ENCODE peak calls at places on chromosome 11, in eight cellular contexts. S, Z, B, L, R, O, F and X are unnamed samples.
A peak's percentile ranks its signal among the peaks of the same experiment; 100 is the strongest.

GRCh38 chr11:34206598-34207300 is 101.3 kb downstream of the NAT10 start:
- DNase-seq in S (no peak), F (no peak), B (no peak), O (no peak), L (no peak), R (peak; percentile 55), Z (no peak), X (no peak)

GRCh38 chr11:3877252-3878035 is 22.0 kb downstream of the STIM1 start:
- DNase-seq in O (no peak), Z (no peak), F (no peak), B (no peak), R (peak; percentile 25), L (no peak), S (no peak), X (no peak)

GRCh38 chr11:106585061-106585460 is 433.2 kb downstream of the GUCY1A2 start:
- DNase-seq in S (peak; percentile 20), F (no peak), B (peak; percentile 33), L (no peak), O (no peak), Z (peak; percentile 51), R (peak; percentile 59), X (no peak)

GRCh38 chr11:12175694-12176241 is 65.4 kb downstream of the MICAL2 start:
- DNase-seq in S (peak; percentile 98), B (no peak), R (no peak), Z (peak; percentile 97), L (no peak), F (peak; percentile 81), O (no peak), X (no peak)

GRCh38 chr11:119460582-119460981 is 37.6 kb upstream of the THY1 start:
- DNase-seq in L (no peak), O (no peak), R (no peak), Z (peak; percentile 97), F (no peak), B (no peak), S (peak; percentile 62), X (no peak)

GRCh38 chr11:126485021-126485781 is 129.7 kb downstream of the ST3GAL4 start:
- DNase-seq in R (no peak), S (peak; percentile 40), Z (peak; percentile 81), B (no peak), F (no peak), L (no peak), O (no peak), X (no peak)

GRCh38 chr11:92717240-92717639 is 252.2 kb upstream of the MTNR1B start:
- DNase-seq in Z (no peak), O (no peak), F (no peak), B (no peak), S (no peak), R (no peak), L (no peak), X (no peak)

GRCh38 chr11:92104349-92104748 is 120.3 kb upstream of the FAT3 start:
- DNase-seq in F (no peak), B (no peak), S (no peak), Z (no peak), L (no peak), O (no peak), R (peak; percentile 14), X (no peak)

GRCh38 chr11:92224394-92225205 is at the start of gene FAT3:
- DNase-seq in F (no peak), R (peak; percentile 91), L (peak; percentile 53), S (peak; percentile 80), O (no peak), B (no peak), Z (peak; percentile 41), X (no peak)

GRCh38 chr11:114034956-114035355 is 24.6 kb upstream of the ZBTB16 start:
- DNase-seq in S (no peak), L (no peak), O (no peak), R (no peak), Z (no peak), B (no peak), F (no peak), X (no peak)

GRCh38 chr11:1310772-1311468 is 1.5 kb upstream of the TOLLIP start:
- DNase-seq in F (no peak), R (no peak), Z (no peak), L (no peak), O (no peak), B (no peak), S (no peak), X (peak; percentile 43)

GRCh38 chr11:17554487-17554886 is 7.4 kb downstream of the OTOG start:
- DNase-seq in O (no peak), L (no peak), R (no peak), F (no peak), B (no peak), S (no peak), Z (no peak), X (no peak)

GRCh38 chr11:267491-267994 is 10.7 kb upstream of the NLRP6 start:
- DNase-seq in S (no peak), F (no peak), Z (no peak), B (peak; percentile 78), O (peak; percentile 45), L (peak; percentile 84), R (no peak), X (peak; percentile 60)

GRCh38 chr11:84780689-84781293 is 846.4 kb downstream of the DLG2 start:
- DNase-seq in F (peak; percentile 12), O (no peak), L (no peak), Z (peak; percentile 15), S (peak; percentile 39), R (peak; percentile 34), B (peak; percentile 6), X (no peak)

GRCh38 chr11:12167098-12167999 is 57.0 kb downstream of the MICAL2 start:
- DNase-seq in S (peak; percentile 96), B (peak; percentile 94), L (no peak), Z (peak; percentile 97), F (peak; percentile 95), O (no peak), R (no peak), X (no peak)

GRCh38 chr11:121291896-121292502 is 572 bp upstream of the SC5D start:
- DNase-seq in R (no peak), F (no peak), L (no peak), S (peak; percentile 13), Z (peak; percentile 5), B (peak; percentile 37), O (no peak), X (no peak)

GRCh38 chr11:8220261-8221024 is 43.2 kb downstream of the LMO1 start:
- DNase-seq in F (no peak), S (no peak), B (no peak), Z (no peak), O (no peak), R (no peak), L (no peak), X (no peak)

GRCh38 chr11:35491231-35491871 is 34.1 kb downstream of the PAMR1 start:
- DNase-seq in R (no peak), L (no peak), Z (peak; percentile 96), B (no peak), O (no peak), S (peak; percentile 98), F (no peak), X (no peak)

GRCh38 chr11:44463751-44464150 is 101.7 kb upstream of the CD82 start:
- DNase-seq in R (no peak), Z (no peak), B (no peak), L (no peak), F (no peak), S (no peak), O (no peak), X (no peak)

GRCh38 chr11:25065711-25066110 is 568.9 kb downstream of the LUZP2 start:
- DNase-seq in O (no peak), R (no peak), S (peak; percentile 94), Z (peak; percentile 78), B (no peak), L (no peak), F (no peak), X (no peak)

GRCh38 chr11:85843929-85844328 is 11.3 kb upstream of the CCDC83 start:
- DNase-seq in L (no peak), S (no peak), R (no peak), Z (no peak), B (no peak), F (no peak), O (no peak), X (no peak)

GRCh38 chr11:17734418-17734911 is at the start of gene KCNC1:
- DNase-seq in B (no peak), Z (peak; percentile 34), F (no peak), L (no peak), R (peak; percentile 90), S (peak; percentile 53), O (no peak), X (no peak)

GRCh38 chr11:67160045-67160444 is 41.0 kb downstream of the KDM2A start:
- DNase-seq in F (no peak), O (no peak), Z (no peak), S (no peak), L (no peak), R (peak; percentile 22), B (no peak), X (no peak)
- H3K27ac ChIP-seq in F (no peak overlapping the region), O (no peak overlapping the region), Z (no peak overlapping the region), S (no peak overlapping the region), L (no peak overlapping the region), R (no peak overlapping the region), B (no peak overlapping the region), X (no peak overlapping the region)

GRCh38 chr11:37333345-37333744 is 735.3 kb upstream of the RAG2 start:
- DNase-seq in B (no peak), S (no peak), L (no peak), F (no peak), Z (no peak), R (no peak), O (no peak), X (no peak)
- H3K4me3 ChIP-seq in B (no peak overlapping the region), S (no peak overlapping the region), L (no peak overlapping the region), F (no peak overlapping the region), Z (no peak overlapping the region), R (no peak overlapping the region), O (no peak overlapping the region), X (no peak overlapping the region)

DNA sequence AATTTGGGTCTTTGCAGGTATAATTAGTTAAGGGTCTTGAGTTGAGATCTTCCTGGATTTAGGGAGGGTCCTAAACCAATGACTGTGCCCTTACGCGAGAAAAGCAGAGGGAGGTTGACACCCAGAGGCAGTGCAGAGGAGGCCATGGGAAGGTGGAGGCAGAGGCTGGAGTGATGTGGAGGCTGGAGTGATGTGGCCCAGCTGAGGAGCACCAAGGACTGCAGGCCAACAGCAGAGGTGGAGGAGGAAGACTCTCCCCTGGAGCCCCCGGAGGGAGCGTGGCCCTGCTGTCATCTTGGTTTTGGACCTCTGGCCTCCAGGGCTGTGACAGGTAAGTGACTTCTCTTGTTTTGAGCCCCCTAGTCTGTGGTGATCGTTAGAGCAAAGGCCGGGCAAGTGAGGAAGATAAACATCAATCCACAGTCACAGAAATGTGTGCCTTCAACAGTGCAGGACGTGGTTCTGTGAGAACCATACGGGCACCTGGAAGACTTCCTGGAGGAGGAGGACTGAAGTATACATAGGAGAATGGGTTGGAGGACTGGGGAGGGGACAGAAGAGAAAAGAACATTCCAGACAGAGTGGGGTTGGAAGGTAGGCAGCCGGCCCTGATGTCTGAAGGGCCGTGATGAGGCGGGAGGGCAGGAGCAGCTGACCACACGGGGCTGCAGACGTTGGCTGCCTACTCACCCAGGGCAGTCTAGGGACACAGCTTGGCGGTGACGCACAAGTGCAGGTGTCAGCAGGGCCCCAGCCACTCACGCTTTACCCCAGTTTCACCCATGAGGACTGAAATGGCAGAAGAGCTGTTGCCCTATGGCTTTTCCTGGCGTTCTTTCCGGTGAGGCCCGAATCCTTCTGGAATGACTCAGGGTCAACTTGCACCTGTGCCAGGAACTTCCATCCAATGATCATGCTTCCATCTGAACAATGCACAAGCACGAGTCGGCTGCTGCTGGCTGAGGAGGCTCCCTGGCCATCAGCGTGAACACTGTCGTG is 270.2 kb downstream of the CTTN start:
- DNase-seq in Z (peak; percentile 38), F (no peak), L (no peak), B (no peak), R (no peak), S (peak; percentile 33), O (no peak), X (no peak)
- H3K9me3 ChIP-seq in Z (no peaks in the 10 kb centered on the region), F (no peaks in the 10 kb centered on the region), L (no peaks in the 10 kb centered on the region), B (no peaks in the 10 kb centered on the region), R (no peaks in the 10 kb centered on the region), S (no peaks in the 10 kb centered on the region), O (no peaks in the 10 kb centered on the region), X (no peaks in the 10 kb centered on the region)

GRCh38 chr11:96000064-96000463 is 76.2 kb upstream of the MTMR2 start:
- DNase-seq in Z (no peak), R (no peak), S (no peak), L (no peak), F (no peak), O (no peak), B (no peak), X (no peak)
- H3K27ac ChIP-seq in Z (no peak overlapping the region), R (no peak overlapping the region), S (peak overlapping the region; percentile 32), L (no peak overlapping the region), F (no peak overlapping the region), O (peak overlapping the region; percentile 25), B (peak overlapping the region; percentile 88), X (no peak overlapping the region)